ENCODE peak calls at places on chromosomes 3 and 15, in four cellular contexts. G is glutamatergic neuron; T is stimulated activated CD4-positive, alpha-beta T cell treated with anti-CD3 and anti-CD28 coated beads, Interleukin-4, amount 100 ng/mL, for 48 hours; W is left ventricle myocardium superior. S is an unnamed sample.

GRCh38 chr3:52784021-52784621 is 6.7 kb downstream of the ITIH1 start:
- DNase-seq in W (peak), G (peak), T (no peak), S (no peak)

GRCh38 chr3:14397531-14397930 is 4.9 kb upstream of the SLC6A6 start:
- DNase-seq in G (no peak), T (no peak), W (peak), S (peak)

GRCh38 chr15:69609776-69610175 is 157.2 kb downstream of the RPLP1 start:
- DNase-seq in T (no peak), W (no peak), G (no peak), S (no peak)

GRCh38 chr15:56812255-56812654 is 78.9 kb upstream of the ZNF280D start:
- DNase-seq in W (no peak), T (no peak), G (no peak), S (no peak)

GRCh38 chr3:197573048-197573767 is 17.4 kb upstream of the BDH1 start:
- DNase-seq in W (no peak), T (no peak), G (no peak), S (no peak)

GRCh38 chr3:171157286-171157685 is 130.8 kb upstream of the SLC2A2 start:
- DNase-seq in G (no peak), T (no peak), W (peak), S (peak)

GRCh38 chr3:30342319-30343060 is 263.9 kb upstream of the TGFBR2 start:
- DNase-seq in T (peak), W (no peak), G (no peak), S (no peak)

GRCh38 chr3:189630667-189631372 is 369 bp upstream of the TP63 start:
- DNase-seq in W (no peak), T (no peak), G (no peak), S (no peak)

GRCh38 chr3:170469151-170470062 is 50.7 kb downstream of the CLDN11 start:
- DNase-seq in T (no peak), G (no peak), W (no peak), S (no peak)

GRCh38 chr3:48430359-48431101 is 644 bp upstream of the PLXNB1 start:
- DNase-seq in G (no peak), W (peak), T (no peak), S (peak)